ENCODE peak calls at places on chromosomes 4 and X, in six cellular contexts. O is NCI-H1417; X is MM.1S; T is lower lobe of right lung; Q is gastrocnemius medialis; F is stimulated activated CD4-positive, alpha-beta T cell treated with anti-CD3 and anti-CD28 coated beads, Interleukin-4, amount 100 ng/mL, for 24 hours. D is an unnamed sample.
A peak's percentile ranks its signal among the peaks of the same experiment; 100 is the strongest.

GRCh38 chr4:108940086-108941033 is 177.5 kb upstream of the ETNPPL start:
- DNase-seq in O (peak; percentile 82), X (peak; percentile 53), T (no peak), Q (no peak), F (no peak), D (no peak)

GRCh38 chr4:11429646-11430045 is 952 bp upstream of the HS3ST1 start:
- DNase-seq in O (no peak), X (no peak), T (no peak), Q (no peak), F (no peak), D (no peak)

GRCh38 chrX:1153940-1154339 is 58.5 kb downstream of the CRLF2 start:
- DNase-seq in O (no peak), X (no peak), T (no peak), Q (no peak), F (no peak), D (no peak)

GRCh38 chr4:155232432-155232831 is 24.0 kb downstream of the NPY2R start:
- DNase-seq in O (no peak), X (no peak), T (no peak), Q (no peak), F (no peak), D (no peak)

GRCh38 chrX:49116076-49116475 is 7.5 kb downstream of the GPKOW start:
- DNase-seq in O (no peak), X (no peak), T (no peak), Q (no peak), F (no peak), D (no peak)

GRCh38 chrX:20393944-20394343 is 127.2 kb upstream of the RPS6KA3 start:
- DNase-seq in O (no peak), X (no peak), T (no peak), Q (no peak), F (no peak), D (no peak)

GRCh38 chr4:135508006-135508714 is 1306.6 kb upstream of the PABPC4L start:
- DNase-seq in O (no peak), X (peak; percentile 23), T (no peak), Q (no peak), F (no peak), D (no peak)

GRCh38 chrX:80876877-80877276 is 67.2 kb upstream of the BRWD3 start:
- DNase-seq in O (peak; percentile 71), X (peak; percentile 48), T (no peak), Q (no peak), F (no peak), D (no peak)

GRCh38 chr4:38194202-38194601 is 234.0 kb downstream of the PTTG2 start:
- DNase-seq in O (no peak), X (no peak), T (no peak), Q (no peak), F (no peak), D (no peak)